ENCODE peak calls at places on chromosomes 12 and 14, in eight cellular contexts. A is tibial artery, P is neural progenitor cell, V is prostate gland, J is Calu3, Q is sigmoid colon, E is mucosa of descending colon, G is hepatocyte. C is an unnamed sample.

GRCh38 chr14:74838141-74838540 is 37.8 kb downstream of the PROX2 start:
- DNase-seq in G (no peak), A (no peak), P (no peak), Q (no peak), V (no peak), E (no peak), J (no peak), C (no peak)

GRCh38 chr12:91414636-91415035 is 232.0 kb upstream of the DCN start:
- DNase-seq in A (no peak), V (no peak), Q (no peak), P (no peak), J (no peak), E (no peak), G (no peak), C (no peak)

GRCh38 chr12:96420255-96420930 is 20.2 kb upstream of the CDK17 start:
- DNase-seq in G (no peak), A (no peak), J (no peak), P (no peak), Q (no peak), V (no peak), E (no peak), C (no peak)

GRCh38 chr14:94213021-94213420 is 38.9 kb downstream of the PPP4R4 start:
- DNase-seq in A (no peak), Q (no peak), J (no peak), P (no peak), E (no peak), G (no peak), V (no peak), C (no peak)

GRCh38 chr14:70052990-70053389 is 135.8 kb downstream of the SLC8A3 start:
- DNase-seq in Q (no peak), A (no peak), E (no peak), V (no peak), P (peak), J (peak), G (peak), C (no peak)

GRCh38 chr12:51819851-51820720 is 28.4 kb downstream of the FIGNL2 start:
- DNase-seq in V (peak), J (no peak), E (no peak), P (peak), Q (no peak), A (no peak), G (no peak), C (no peak)

GRCh38 chr14:90970167-90970600 is 90.3 kb downstream of the RPS6KA5 start:
- DNase-seq in G (no peak), P (no peak), V (no peak), E (no peak), Q (no peak), A (no peak), J (no peak), C (peak)

GRCh38 chr12:31557707-31558106 is 33.2 kb downstream of the DENND5B start:
- DNase-seq in P (no peak), E (no peak), A (no peak), J (no peak), G (no peak), V (no peak), Q (no peak), C (no peak)

GRCh38 chr12:117486840-117487659 is 125.6 kb upstream of the NOS1 start:
- DNase-seq in P (no peak), J (peak), G (peak), Q (no peak), E (no peak), A (peak), V (no peak), C (no peak)

GRCh38 chr12:88185279-88185678 is 43.2 kb downstream of the TMTC3 start:
- DNase-seq in P (no peak), A (no peak), V (no peak), Q (no peak), G (no peak), E (no peak), J (no peak), C (no peak)

GRCh38 chr14:95575820-95576473 is 41.1 kb downstream of the GLRX5 start:
- DNase-seq in J (no peak), A (no peak), Q (no peak), G (no peak), E (no peak), V (no peak), P (peak), C (no peak)

GRCh38 chr12:77609016-77609415 is 221.7 kb upstream of the NAV3 start:
- DNase-seq in Q (no peak), V (no peak), G (no peak), P (no peak), A (no peak), J (no peak), E (no peak), C (no peak)

GRCh38 chr14:64137657-64138290 is 156.4 kb downstream of the ESR2 start:
- DNase-seq in G (peak), J (no peak), Q (no peak), E (no peak), A (no peak), V (peak), P (peak), C (peak)
- TF ChIP-seq CTCF in G (peak), J (no peak), Q (no peak), E (no peak), A (no peak), V (no peak), P (peak), C (peak)

DNA sequence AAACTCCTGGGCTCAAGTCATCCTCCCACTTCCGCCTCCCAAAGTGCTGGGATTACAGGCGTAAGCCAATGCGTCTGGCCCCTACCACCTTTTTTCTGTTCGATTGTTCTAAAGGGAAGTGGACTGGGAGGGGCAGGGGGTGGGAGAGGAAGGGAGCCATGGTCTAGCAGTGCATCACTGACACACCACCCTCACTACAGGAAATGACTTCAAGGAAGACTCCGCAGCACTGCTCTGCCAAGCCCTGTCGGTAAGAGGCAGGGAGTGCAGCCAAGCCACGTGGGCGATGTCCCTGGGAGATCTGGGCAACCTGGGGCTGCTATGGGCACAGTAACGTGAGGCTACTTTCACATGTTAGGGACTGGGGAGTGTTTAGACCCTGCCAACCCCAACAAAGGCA is 18.0 kb downstream of the LRRC74A start:
- DNase-seq in J (peak), V (no peak), A (peak), Q (peak), P (peak), G (no peak), E (no peak), C (no peak)
- TF ChIP-seq CTCF in J (no peak), V (no peak), A (no peak), Q (no peak), P (no peak), G (no peak), E (no peak), C (no peak)

GRCh38 chr12:50200507-50201273 is 33.5 kb upstream of the CERS5 start:
- DNase-seq in A (no peak), V (no peak), Q (no peak), J (no peak), E (no peak), P (no peak), G (no peak), C (no peak)

GRCh38 chr12:50201987-50202521 is 34.9 kb upstream of the CERS5 start:
- DNase-seq in Q (no peak), P (no peak), E (no peak), G (peak), A (no peak), J (peak), V (peak), C (no peak)

GRCh38 chr12:50203691-50204090 is 36.5 kb upstream of the CERS5 start:
- DNase-seq in A (no peak), P (no peak), E (no peak), V (no peak), Q (no peak), J (no peak), G (no peak), C (no peak)

GRCh38 chr12:50207424-50207823 is 40.3 kb upstream of the CERS5 start:
- DNase-seq in J (no peak), A (no peak), E (no peak), P (no peak), G (no peak), Q (no peak), V (no peak), C (no peak)

DNA sequence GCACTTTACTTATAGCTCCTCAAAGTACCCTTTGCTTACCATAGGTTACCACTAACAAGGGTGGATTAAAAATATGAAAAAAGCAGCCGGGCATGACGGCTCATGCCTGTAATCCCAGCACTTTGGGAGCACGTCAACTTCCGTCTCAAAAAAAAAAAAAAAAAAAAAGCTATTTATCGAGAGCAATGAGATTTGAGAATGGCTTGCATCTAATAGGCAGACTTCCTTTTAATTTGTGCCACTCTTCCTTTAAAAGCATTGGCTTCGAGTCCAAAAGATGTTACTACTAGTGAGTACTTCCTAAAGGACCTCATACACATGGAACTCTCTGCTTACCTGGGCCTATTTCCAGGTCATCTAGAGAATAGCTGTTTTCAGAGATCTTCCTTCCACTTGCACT is 38.5 kb upstream of the CERS5 start:
- DNase-seq in V (no peak), J (no peak), Q (no peak), G (no peak), A (no peak), P (no peak), E (no peak), C (no peak)
- TF ChIP-seq CTCF in V (no peak), J (no peak), Q (no peak), G (no peak), A (no peak), P (no peak), E (no peak), C (no peak)

GRCh38 chr14:80996049-80996901 is 40.9 kb downstream of the TSHR start:
- DNase-seq in J (peak), Q (no peak), G (peak), V (peak), P (peak), E (no peak), A (no peak), C (peak)
- TF ChIP-seq CTCF in J (peak), Q (peak), G (peak), V (no peak), P (peak), E (peak), A (peak), C (peak)

GRCh38 chr12:111692575-111693210 is 6.8 kb downstream of the ACAD10 start:
- DNase-seq in A (no peak), V (no peak), P (no peak), J (peak), Q (no peak), E (no peak), G (no peak), C (no peak)
- TF ChIP-seq CTCF in A (no peak), V (no peak), P (peak), J (no peak), Q (no peak), E (no peak), G (no peak), C (peak)

DNA sequence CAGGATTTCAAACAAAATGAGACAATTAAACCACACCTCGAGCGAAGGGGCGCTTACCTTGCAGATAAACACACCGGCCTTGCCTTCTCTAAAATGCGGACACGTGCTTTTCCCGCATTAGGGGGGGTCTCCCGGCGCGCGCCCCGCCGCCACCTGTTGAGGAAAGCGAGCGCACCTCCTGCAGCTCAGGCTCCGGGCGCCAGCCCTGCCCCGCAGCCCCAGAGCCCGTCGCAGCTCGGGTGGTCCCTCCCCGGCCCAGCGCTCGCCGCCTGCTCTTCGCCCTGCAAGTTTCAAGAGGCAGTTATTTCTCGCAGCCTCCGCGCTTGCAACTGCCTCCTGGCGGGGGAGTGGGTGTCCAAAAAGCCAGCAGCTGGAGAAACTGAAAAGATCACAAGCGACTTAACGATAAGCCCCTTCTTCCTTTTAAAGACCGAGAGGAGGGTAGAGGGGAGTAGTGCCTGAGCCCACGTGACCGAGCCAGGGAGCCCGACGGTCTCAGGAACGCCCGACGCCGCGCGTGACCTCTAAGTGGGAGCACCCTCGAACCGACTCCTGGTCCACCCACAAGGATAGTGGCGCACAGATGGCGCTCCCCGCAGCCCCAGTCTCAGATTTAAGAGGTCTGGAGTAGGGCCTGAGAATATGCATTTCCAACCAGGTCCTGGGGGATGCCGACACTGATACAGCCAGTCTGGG is at the start of gene ESR2:
- DNase-seq in G (peak), P (peak), V (no peak), A (no peak), E (peak), Q (no peak), J (peak), C (peak)
- TF ChIP-seq CTCF in G (peak), P (peak), V (no peak), A (no peak), E (no peak), Q (no peak), J (no peak), C (peak)

DNA sequence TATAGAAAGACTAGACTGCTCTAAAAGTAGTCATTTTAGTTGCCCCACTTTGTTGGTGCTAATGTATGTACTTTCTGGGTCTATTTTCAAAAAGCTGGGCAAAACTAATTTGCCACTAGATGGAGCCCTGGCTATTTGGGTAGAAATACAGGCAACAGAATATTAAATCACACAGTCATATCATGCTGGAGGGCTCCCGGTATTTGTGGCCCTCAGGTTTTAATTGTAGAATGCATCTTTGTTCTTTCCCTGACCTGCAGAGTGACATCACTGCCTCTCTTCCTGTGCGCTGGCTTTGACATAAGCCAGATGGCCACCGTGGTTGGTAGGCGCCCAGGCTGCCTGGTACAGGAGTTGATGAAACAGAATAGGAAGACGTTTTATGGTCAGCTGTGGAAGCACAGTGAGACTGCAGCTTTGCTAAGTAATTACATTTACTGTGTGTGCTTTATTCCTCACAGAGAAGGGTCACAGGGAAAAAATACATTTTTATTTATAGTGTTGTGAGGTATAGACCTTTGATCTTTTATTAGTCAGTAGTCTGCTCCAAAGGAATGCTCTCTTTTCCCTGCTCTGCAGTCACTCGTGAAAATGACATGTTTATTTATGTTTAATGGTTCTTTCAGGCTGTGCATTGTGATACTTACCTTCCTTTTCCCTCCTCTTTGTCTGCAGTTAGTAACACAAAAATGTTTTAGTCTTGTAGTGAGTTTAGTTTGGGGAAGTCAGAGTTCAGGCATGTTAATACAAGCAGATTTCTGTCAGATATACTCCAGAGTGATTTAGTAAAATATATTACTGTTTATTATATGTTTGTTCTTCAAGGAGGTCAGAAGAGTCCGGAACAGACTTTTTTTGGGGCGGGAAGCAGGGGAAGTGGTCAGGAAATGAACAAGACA is 28.4 kb downstream of the MSRB3 start:
- DNase-seq in E (peak), Q (peak), J (peak), V (no peak), P (peak), A (no peak), G (peak), C (no peak)
- TF ChIP-seq CTCF in E (peak), Q (peak), J (peak), V (no peak), P (peak), A (no peak), G (peak), C (peak)

C was measured in GM13977.